ENCODE peak calls at places on chromosomes 1 and 21, in five cellular contexts. A, T, J, V and G are unnamed samples. For H3K4me1 and H3K27me3, the result is how much of the 10 kb centered on the place peaks cover.

GRCh38 chr1:161726631-161727342 is 5.4 kb downstream of the FCRLB start:
- DNase-seq in A (peak), T (peak), J (peak), V (peak), G (peak)

GRCh38 chr1:82264762-82265161 is 464.0 kb downstream of the ADGRL2 start:
- DNase-seq in A (no peak), T (no peak), J (no peak), V (no peak), G (no peak)

GRCh38 chr1:33462449-33463164 is 9.8 kb upstream of the ZSCAN20 start:
- DNase-seq in A (no peak), T (no peak), J (no peak), V (no peak), G (no peak)

GRCh38 chr1:58815069-58815679 is 31.3 kb upstream of the JUN start:
- DNase-seq in A (peak), T (peak), J (peak), V (peak), G (peak)

GRCh38 chr1:50417487-50417886 is 5.8 kb downstream of the DMRTA2 start:
- DNase-seq in A (no peak), T (no peak), J (no peak), V (no peak), G (no peak)

GRCh38 chr1:222889445-222889844 is 74.6 kb downstream of the DISP1 start:
- DNase-seq in A (no peak), T (no peak), J (no peak), V (no peak), G (no peak)

GRCh38 chr1:66266756-66267155 is 267.2 kb upstream of the SGIP1 start:
- DNase-seq in A (no peak), T (no peak), J (no peak), V (no peak), G (no peak)

GRCh38 chr1:39800471-39800835 is 11.8 kb upstream of the BMP8B start:
- DNase-seq in A (no peak), T (no peak), J (peak), V (no peak), G (no peak)

GRCh38 chr1:3530086-3530930 is 75.8 kb downstream of the ARHGEF16 start:
- DNase-seq in A (no peak), T (no peak), J (no peak), V (no peak), G (no peak)

GRCh38 chr21:44076316-44076715 is 30.9 kb upstream of the PWP2 start:
- DNase-seq in A (no peak), T (no peak), J (no peak), V (no peak), G (no peak)

GRCh38 chr21:44466351-44466954 is 11.1 kb downstream of the LRRC3 start:
- DNase-seq in A (no peak), T (no peak), J (no peak), V (no peak), G (no peak)

GRCh38 chr1:203643213-203644045 is 16.8 kb downstream of the ATP2B4 start:
- DNase-seq in A (no peak), T (no peak), J (no peak), V (peak), G (no peak)

GRCh38 chr1:83098791-83099190 is 900.1 kb downstream of the TTLL7 start:
- DNase-seq in A (no peak), T (no peak), J (no peak), V (no peak), G (no peak)

GRCh38 chr1:31152181-31152768 is 86.8 kb upstream of the PUM1 start:
- DNase-seq in A (no peak), T (no peak), J (no peak), V (peak), G (no peak)

GRCh38 chr1:223531742-223532341 is 133.7 kb downstream of the CAPN8 start:
- DNase-seq in A (no peak), T (no peak), J (no peak), V (peak), G (no peak)

GRCh38 chr1:166164995-166165660 is 1.7 kb downstream of the FAM78B start:
- DNase-seq in A (peak), T (peak), J (peak), V (peak), G (peak)

GRCh38 chr1:71882241-71883036 is 399.9 kb downstream of the NEGR1 start:
- DNase-seq in A (no peak), T (no peak), J (no peak), V (no peak), G (no peak)

GRCh38 chr1:156440689-156441437 is 59.7 kb downstream of the MEF2D start:
- DNase-seq in A (no peak), T (no peak), J (no peak), V (no peak), G (no peak)

GRCh38 chr1:175095978-175096611 is 28.5 kb downstream of the TNN start:
- DNase-seq in A (no peak), T (no peak), J (no peak), V (no peak), G (no peak)

GRCh38 chr1:180839547-180839946 is 73.2 kb upstream of the KIAA1614 start:
- DNase-seq in A (no peak), T (no peak), J (no peak), V (no peak), G (no peak)

GRCh38 chr1:33805988-33806387 is 57.9 kb upstream of the HMGB4 start:
- DNase-seq in A (no peak), T (no peak), J (no peak), V (no peak), G (no peak)

GRCh38 chr21:33031562-33031961 is 5.8 kb downstream of the OLIG2 start:
- DNase-seq in A (no peak), T (no peak), J (peak), V (no peak), G (no peak)

GRCh38 chr21:33031152-33031551 is 5.4 kb downstream of the OLIG2 start:
- DNase-seq in A (no peak), T (no peak), J (peak), V (no peak), G (no peak)

GRCh38 chr21:33029975-33030461 is 4.3 kb downstream of the OLIG2 start:
- DNase-seq in A (no peak), T (no peak), J (peak), V (no peak), G (no peak)

GRCh38 chr21:33029512-33029921 is 3.8 kb downstream of the OLIG2 start:
- DNase-seq in A (no peak), T (no peak), J (peak), V (no peak), G (no peak)

GRCh38 chr21:33030633-33031032 is 4.9 kb downstream of the OLIG2 start:
- DNase-seq in A (no peak), T (no peak), J (no peak), V (no peak), G (no peak)
- H3K4me1 ChIP-seq in A (under half), T (under half), J (under half), V (under half), G (under half)

DNA sequence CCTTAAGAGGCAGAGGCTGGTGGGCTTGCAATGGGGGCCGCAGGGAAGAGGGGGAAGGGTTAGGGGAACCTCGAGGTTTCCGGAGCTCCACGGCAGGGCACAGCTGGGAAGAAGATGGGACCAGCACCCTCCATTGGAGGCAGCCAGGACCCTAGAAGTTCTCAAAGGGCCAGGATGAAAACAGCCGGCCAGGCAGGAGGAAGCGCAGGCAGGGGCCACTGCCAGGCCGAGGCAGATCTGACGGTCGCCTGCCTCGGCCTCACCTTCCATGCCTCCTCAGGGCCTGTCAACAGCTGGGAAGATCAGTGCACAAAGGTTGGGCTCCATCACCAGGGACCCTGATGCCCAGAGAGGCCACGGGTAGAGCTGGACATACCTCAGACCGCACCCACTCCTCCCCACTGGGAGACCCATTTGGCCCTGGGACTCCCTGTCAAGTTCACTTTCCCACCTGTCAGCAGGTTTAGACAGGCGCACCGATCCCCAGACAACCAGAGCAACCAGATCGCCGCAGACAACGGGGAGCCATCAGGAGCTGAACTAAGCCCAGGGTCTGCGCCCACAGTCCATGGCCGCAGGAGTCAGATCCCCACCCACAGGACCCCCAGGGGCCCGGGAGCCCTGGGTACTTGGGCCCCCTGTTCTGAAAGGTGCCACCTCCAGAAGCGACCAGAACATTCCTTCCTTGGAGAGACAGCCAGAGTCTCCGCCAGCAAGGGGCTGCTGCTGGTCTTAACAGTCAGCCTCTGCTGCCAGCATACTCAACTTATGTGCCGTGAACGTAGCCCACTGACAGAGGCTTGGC is 2.2 kb downstream of the SLC19A1 start:
- DNase-seq in A (peak), T (peak), J (peak), V (no peak), G (peak)
- H3K4me3 ChIP-seq in A (no peak), T (no peak), J (no peak), V (no peak), G (no peak)

GRCh38 chr1:37176269-37176668 is 142.0 kb upstream of the GRIK3 start:
- DNase-seq in A (no peak), T (no peak), J (no peak), V (no peak), G (no peak)
- H3K27me3 ChIP-seq in A (under half), T (under half), J (under half), V (under half), G (under half)

GRCh38 chr1:199170711-199171110 is 531.9 kb downstream of the PTPRC start:
- DNase-seq in A (no peak), T (no peak), J (no peak), V (no peak), G (no peak)

GRCh38 chr1:199168895-199169294 is 530.1 kb downstream of the PTPRC start:
- DNase-seq in A (no peak), T (no peak), J (no peak), V (no peak), G (no peak)

GRCh38 chr1:199174336-199174735 is 535.5 kb downstream of the PTPRC start:
- DNase-seq in A (no peak), T (no peak), J (no peak), V (no peak), G (no peak)

GRCh38 chr1:199173356-199173755 is 534.5 kb downstream of the PTPRC start:
- DNase-seq in A (no peak), T (no peak), J (no peak), V (peak), G (no peak)

DNA sequence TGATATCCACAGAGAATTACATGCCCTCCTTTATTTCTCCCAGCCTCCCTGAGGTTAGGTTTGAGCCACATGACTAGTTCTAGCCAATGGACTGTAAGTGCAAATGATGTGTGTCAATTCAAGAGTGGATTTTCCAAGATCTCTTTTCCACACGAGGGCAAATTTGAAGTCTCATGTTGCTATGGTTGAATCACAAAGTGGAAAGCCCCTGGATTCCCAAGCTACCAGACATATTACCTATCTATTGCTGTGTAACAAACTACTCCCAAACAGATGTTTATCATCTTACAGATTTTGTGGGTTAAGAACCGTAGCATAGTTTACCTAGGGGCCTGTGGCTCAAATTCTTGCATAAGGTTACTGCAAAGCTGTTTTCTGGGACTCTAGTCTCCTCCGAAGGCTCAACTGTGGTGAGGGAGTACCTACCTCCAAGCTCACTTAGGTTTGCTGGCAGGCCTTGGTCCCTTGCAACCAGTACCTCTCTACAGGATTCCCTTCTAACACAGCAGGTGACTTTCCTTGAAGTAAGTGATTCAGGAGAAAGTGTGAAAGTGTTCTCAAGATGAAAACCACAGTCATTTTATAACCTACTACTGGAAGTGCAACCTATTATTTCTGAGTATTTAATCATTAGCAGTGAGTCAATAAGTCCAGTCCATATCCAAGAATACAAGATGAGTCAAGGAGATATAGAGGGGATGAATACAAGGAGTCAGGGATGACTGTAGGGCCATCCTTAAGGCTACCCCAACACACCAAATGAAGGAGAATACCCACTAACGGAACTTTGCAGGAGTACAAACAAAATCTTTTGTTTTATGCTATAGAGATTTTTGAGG is 533.7 kb downstream of the PTPRC start:
- DNase-seq in A (no peak), T (no peak), J (no peak), V (peak), G (no peak)
- H3K4me1 ChIP-seq in A (under half), T (under half), J (under half), V (under half), G (under half)

GRCh38 chr1:94045465-94046056 is 75.4 kb downstream of the ABCA4 start:
- DNase-seq in A (peak), T (peak), J (peak), V (peak), G (peak)

GRCh38 chr1:94043738-94044289 is 77.1 kb downstream of the ABCA4 start:
- DNase-seq in A (no peak), T (no peak), J (no peak), V (no peak), G (no peak)

GRCh38 chr1:94044891-94045290 is 76.1 kb downstream of the ABCA4 start:
- DNase-seq in A (no peak), T (no peak), J (no peak), V (no peak), G (no peak)

GRCh38 chr1:94042388-94042787 is 78.6 kb downstream of the ABCA4 start:
- DNase-seq in A (no peak), T (no peak), J (no peak), V (no peak), G (no peak)

GRCh38 chr1:94044290-94044790 is 76.6 kb downstream of the ABCA4 start:
- DNase-seq in A (peak), T (peak), J (no peak), V (no peak), G (peak)
- H3K4me3 ChIP-seq in A (no peak), T (no peak), J (no peak), V (no peak), G (no peak)

GRCh38 chr1:22208265-22208972 is 65.5 kb upstream of the WNT4 start:
- DNase-seq in A (peak), T (no peak), J (peak), V (no peak), G (peak)

GRCh38 chr1:22212400-22213233 is 69.7 kb upstream of the WNT4 start:
- DNase-seq in A (peak), T (no peak), J (peak), V (no peak), G (no peak)

GRCh38 chr1:22208973-22209378 is 66.1 kb upstream of the WNT4 start:
- DNase-seq in A (peak), T (no peak), J (peak), V (no peak), G (no peak)

GRCh38 chr1:22210176-22210575 is 67.3 kb upstream of the WNT4 start:
- DNase-seq in A (peak), T (no peak), J (peak), V (no peak), G (no peak)

GRCh38 chr1:22210636-22211035 is 67.7 kb upstream of the WNT4 start:
- DNase-seq in A (peak), T (no peak), J (peak), V (no peak), G (no peak)
- H3K27me3 ChIP-seq in A (under half), T (under half), J (under half), V (half or more), G (half or more)

DNA sequence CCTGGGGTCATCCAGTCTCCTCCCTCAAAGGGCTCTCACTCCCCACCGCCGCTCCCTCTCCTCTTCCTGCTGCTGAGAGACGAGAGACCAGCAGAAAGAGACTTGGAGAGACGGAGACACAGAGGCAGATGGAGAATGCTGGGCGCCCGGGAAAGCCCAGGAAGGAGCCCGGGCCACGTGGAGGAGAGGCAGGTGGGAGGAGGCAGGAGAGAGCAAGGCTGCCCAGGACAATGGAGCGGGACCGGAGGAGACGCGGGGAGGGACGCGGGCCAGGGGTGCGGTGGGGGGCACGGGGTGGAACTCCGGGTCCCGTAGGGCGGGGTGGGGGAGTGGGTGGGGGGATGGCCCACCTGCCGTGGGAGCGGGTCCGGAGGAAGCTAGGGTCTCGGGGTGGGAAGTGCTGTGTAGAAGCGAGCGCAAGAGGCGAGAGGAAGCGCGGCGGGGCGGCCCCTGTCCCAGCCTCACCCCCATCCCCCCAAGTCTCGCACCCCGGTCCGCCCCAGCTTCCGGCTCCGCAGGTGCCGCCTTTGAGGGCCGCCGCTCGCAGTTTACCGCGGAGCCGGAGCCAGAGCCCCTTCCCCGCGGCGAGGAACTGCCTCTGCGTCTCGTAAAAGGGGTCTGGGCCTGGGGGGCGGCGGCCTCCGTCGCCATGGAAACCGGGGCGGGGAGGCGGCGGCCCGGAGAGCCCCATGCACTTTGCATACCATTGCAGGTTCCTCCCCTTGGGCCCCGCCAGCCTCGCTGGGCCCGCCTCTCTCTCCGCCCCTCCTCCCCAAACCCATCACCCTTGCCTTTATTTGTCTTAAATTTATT is 11.7 kb upstream of the EPHA2 start:
- DNase-seq in A (peak), T (no peak), J (no peak), V (no peak), G (peak)
- H3K4me1 ChIP-seq in A (under half), T (under half), J (under half), V (under half), G (under half)

GRCh38 chr1:151058682-151059341 is 610 bp downstream of the CDC42SE1 start:
- DNase-seq in A (peak), T (no peak), J (peak), V (no peak), G (peak)

GRCh38 chr1:151056149-151056548 is 3.3 kb downstream of the CDC42SE1 start:
- DNase-seq in A (no peak), T (no peak), J (no peak), V (no peak), G (no peak)

GRCh38 chr1:151054971-151055547 is 4.4 kb downstream of the CDC42SE1 start:
- DNase-seq in A (no peak), T (no peak), J (no peak), V (no peak), G (no peak)

GRCh38 chr1:151056574-151056973 is 2.8 kb downstream of the CDC42SE1 start:
- DNase-seq in A (no peak), T (no peak), J (peak), V (no peak), G (no peak)

DNA sequence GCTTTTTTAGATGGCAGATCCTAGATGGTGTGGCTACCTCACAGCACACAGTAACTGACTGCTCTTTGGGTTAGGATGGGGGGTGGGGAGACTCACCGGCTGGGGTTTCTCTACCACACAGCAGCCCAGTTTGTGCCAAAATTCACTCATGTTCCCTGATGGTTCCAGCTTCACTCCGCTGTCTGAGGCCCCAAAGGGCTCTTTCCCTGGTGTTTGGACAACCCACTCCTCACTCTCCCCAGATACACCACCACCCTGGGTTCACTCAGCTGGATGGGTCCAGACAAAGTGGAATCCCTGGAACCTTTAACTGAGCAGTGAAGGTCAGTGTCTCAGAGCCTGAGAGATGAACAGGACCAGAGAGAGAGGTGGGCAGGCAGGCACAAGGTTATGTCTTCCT is 3.8 kb downstream of the CDC42SE1 start:
- DNase-seq in A (no peak), T (no peak), J (no peak), V (no peak), G (no peak)
- H3K4me3 ChIP-seq in A (peak), T (no peak), J (no peak), V (no peak), G (peak)